ENCODE peak calls at places on chromosome 3, in nine cellular contexts. K is IMR-90; M is MCF 10A; V is kidney tubule cell; Z is CD8-positive, alpha-beta memory T cell; G is anterior cingulate cortex; L is stimulated activated CD4-positive, alpha-beta T cell treated with anti-CD3 and anti-CD28 coated beads, Interleukin-12 subunit alpha, Interleukin-12 subunit beta, amount 100 ng/mL, for 48 hours; I is ELF-1; A is GM18507. B is an unnamed sample.

GRCh38 chr3:140585828-140586227 is 92.0 kb upstream of the TRIM42 start:
- DNase-seq in K (peak), M (no peak), V (peak), Z (no peak), G (no peak), L (no peak), I (no peak), A (no peak), B (no peak)

GRCh38 chr3:166606988-166607387 is 769.8 kb upstream of the BCHE start:
- DNase-seq in K (no peak), M (no peak), V (no peak), Z (no peak), G (no peak), L (no peak), I (no peak), A (no peak), B (no peak)

GRCh38 chr3:122880173-122880572 is 85.3 kb downstream of the SLC49A4 start:
- DNase-seq in K (no peak), M (no peak), V (no peak), Z (no peak), G (no peak), L (no peak), I (no peak), A (no peak), B (no peak)

GRCh38 chr3:151086484-151087456 is 1.3 kb downstream of the MED12L start:
- DNase-seq in K (peak), M (peak), V (peak), Z (peak), G (peak), L (peak), I (peak), A (peak), B (no peak)

GRCh38 chr3:52986938-52987337 is 58.9 kb downstream of the SFMBT1 start:
- DNase-seq in K (peak), M (peak), V (no peak), Z (no peak), G (no peak), L (no peak), I (no peak), A (no peak), B (no peak)

GRCh38 chr3:8619548-8619947 is 25.1 kb downstream of the SSUH2 start:
- DNase-seq in K (peak), M (no peak), V (peak), Z (no peak), G (no peak), L (no peak), I (no peak), A (no peak), B (no peak)

GRCh38 chr3:55500555-55501340 is 13.6 kb upstream of the WNT5A start:
- DNase-seq in K (peak), M (no peak), V (peak), Z (no peak), G (no peak), L (no peak), I (no peak), A (no peak), B (no peak)

GRCh38 chr3:14274537-14274936 is 95.9 kb downstream of the LSM3 start:
- DNase-seq in K (no peak), M (no peak), V (no peak), Z (no peak), G (no peak), L (no peak), I (no peak), A (no peak), B (no peak)

GRCh38 chr3:124664804-124665203 is 65.4 kb upstream of the UMPS start:
- DNase-seq in K (no peak), M (no peak), V (peak), Z (no peak), G (no peak), L (no peak), I (no peak), A (no peak), B (no peak)

GRCh38 chr3:33645060-33645841 is 72.8 kb downstream of the CLASP2 start:
- DNase-seq in K (peak), M (peak), V (peak), Z (peak), G (peak), L (no peak), I (no peak), A (no peak), B (no peak)

B was measured in NK-92 treated with Interleukin-12 subunit alpha and Interleukin-12 subunit beta, amount 100 ng/mL, for 24 hours.